ENCODE peak calls at places on chromosomes 2 and 18, in ten cellular contexts. R is choroid plexus epithelial cell, W is bronchial epithelial cell, E is A549, U is uterus, G is WERI-Rb-1, Z is OCI-LY7, Q is foreskin fibroblast, D is astrocyte of the spinal cord, X is lower lobe of right lung. H is an unnamed sample.

GRCh38 chr2:74242354-74243071 is 44.1 kb downstream of the MTHFD2 start:
- DNase-seq in R (no peak), U (no peak), D (no peak), G (no peak), W (no peak), E (no peak), Q (no peak), X (no peak), Z (no peak), H (no peak)

GRCh38 chr2:215878476-215879063 is 134.8 kb downstream of the MREG start:
- DNase-seq in X (no peak), W (peak), Q (no peak), Z (no peak), D (no peak), U (no peak), E (no peak), G (no peak), R (peak), H (no peak)

GRCh38 chr18:49055787-49056186 is 105.0 kb upstream of the SMAD7 start:
- DNase-seq in R (peak), U (peak), E (no peak), X (peak), Z (peak), D (peak), Q (peak), G (no peak), W (peak), H (no peak)

GRCh38 chr18:2104620-2105462 is 466.5 kb downstream of the METTL4 start:
- DNase-seq in G (peak), U (no peak), R (peak), X (peak), Q (peak), E (peak), Z (peak), W (peak), D (peak), H (peak)

GRCh38 chr18:45764000-45764686 is 40.2 kb downstream of the SLC14A1 start:
- DNase-seq in U (no peak), Z (no peak), R (no peak), G (no peak), Q (peak), W (peak), E (no peak), D (peak), X (no peak), H (no peak)

GRCh38 chr2:195613922-195614321 is 43.1 kb upstream of the SLC39A10 start:
- DNase-seq in U (no peak), D (peak), Z (no peak), G (no peak), R (peak), W (peak), X (no peak), Q (peak), E (peak), H (no peak)

GRCh38 chr2:12816379-12817306 is 99.9 kb downstream of the TRIB2 start:
- DNase-seq in Z (no peak), X (no peak), G (no peak), R (peak), Q (peak), W (peak), E (no peak), U (no peak), D (peak), H (no peak)

GRCh38 chr2:159903404-159904126 is 105.6 kb upstream of the CD302 start:
- DNase-seq in G (no peak), X (peak), Q (peak), Z (no peak), E (no peak), D (peak), W (peak), R (peak), U (peak), H (no peak)

GRCh38 chr2:20565623-20566236 is 85.2 kb downstream of the HS1BP3 start:
- DNase-seq in W (no peak), Z (no peak), Q (no peak), U (peak), G (no peak), E (no peak), D (no peak), X (no peak), R (no peak), H (no peak)

GRCh38 chr2:174145827-174146226 is 102.5 kb downstream of the OLA1 start:
- DNase-seq in W (peak), R (peak), Z (no peak), X (no peak), D (no peak), U (no peak), E (no peak), Q (no peak), G (no peak), H (no peak)
- TF ChIP-seq CTCF in W (no peak), R (peak), Z (peak), X (no peak), D (peak), U (no peak), E (peak), Q (no peak), G (peak), H (no peak)

GRCh38 chr2:97717618-97718005 is 4.2 kb downstream of the ZAP70 start:
- DNase-seq in X (no peak), W (no peak), R (no peak), Q (no peak), G (no peak), U (no peak), D (no peak), Z (no peak), E (no peak), H (peak)

GRCh38 chr2:97718051-97718882 is 4.9 kb downstream of the ZAP70 start:
- DNase-seq in Z (peak), E (no peak), G (no peak), Q (no peak), U (no peak), D (no peak), R (no peak), X (no peak), W (no peak), H (no peak)

GRCh38 chr2:97719362-97720155 is 6.2 kb downstream of the ZAP70 start:
- DNase-seq in X (no peak), Z (no peak), E (no peak), U (no peak), G (no peak), D (no peak), W (no peak), Q (no peak), R (no peak), H (no peak)

GRCh38 chr2:97720746-97721145 is 7.4 kb downstream of the ZAP70 start:
- DNase-seq in U (no peak), Q (no peak), G (no peak), Z (no peak), X (no peak), E (no peak), W (no peak), D (no peak), R (no peak), H (no peak)

GRCh38 chr2:97718942-97719341 is 5.6 kb downstream of the ZAP70 start:
- DNase-seq in E (no peak), Z (peak), Q (no peak), X (no peak), W (no peak), G (no peak), U (no peak), D (no peak), R (no peak), H (no peak)
- TF ChIP-seq CTCF in E (no peak), Z (no peak), Q (no peak), X (no peak), W (no peak), G (no peak), U (no peak), D (no peak), R (no peak), H (no peak)

DNA sequence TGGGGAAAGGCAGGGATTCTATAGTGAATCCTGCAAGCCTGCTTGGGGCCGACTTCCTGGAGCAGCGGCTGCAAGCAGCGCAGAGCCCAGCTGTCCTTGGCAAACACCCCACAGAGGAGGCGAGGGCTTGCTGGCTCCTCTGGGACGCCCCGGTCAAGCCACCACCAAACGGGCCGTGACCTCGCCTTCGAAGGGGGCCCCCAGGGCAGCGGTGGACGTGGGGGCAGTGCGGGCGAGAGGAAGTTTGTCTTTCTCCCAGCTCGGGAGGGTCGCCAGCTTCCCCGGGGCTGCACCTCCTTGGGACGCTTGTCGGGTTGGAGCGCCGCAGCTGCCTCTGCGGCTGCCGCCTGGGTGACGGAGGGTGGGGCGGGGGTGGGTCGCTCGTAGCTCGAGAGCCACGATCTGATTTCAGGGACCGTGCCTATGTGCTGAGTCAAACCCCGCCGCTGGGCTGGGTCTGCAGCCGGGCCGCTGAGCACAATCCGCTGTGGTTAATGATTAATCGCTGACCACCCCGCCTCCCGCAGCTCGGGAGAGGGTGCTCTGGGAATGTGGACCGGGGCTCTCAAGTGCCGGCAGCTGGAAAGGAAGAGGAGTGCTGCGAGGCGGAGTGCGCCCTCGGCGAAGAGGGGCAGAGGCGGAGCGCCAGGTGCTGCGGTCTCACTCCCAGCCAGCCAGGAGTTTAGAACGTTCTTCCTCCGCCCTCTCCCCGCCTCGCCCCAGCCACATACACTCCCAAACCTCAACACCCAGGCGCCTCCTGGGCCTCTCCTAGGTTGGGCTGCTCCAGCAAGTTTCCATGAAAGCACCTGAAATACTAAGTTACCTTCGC is at the start of gene GPR39:
- DNase-seq in E (peak), G (peak), R (peak), Q (peak), Z (no peak), W (peak), U (peak), D (peak), X (peak), H (peak)
- TF ChIP-seq CTCF in E (no peak), G (no peak), R (peak), Q (no peak), Z (no peak), W (no peak), U (no peak), D (no peak), X (no peak), H (no peak)

DNA sequence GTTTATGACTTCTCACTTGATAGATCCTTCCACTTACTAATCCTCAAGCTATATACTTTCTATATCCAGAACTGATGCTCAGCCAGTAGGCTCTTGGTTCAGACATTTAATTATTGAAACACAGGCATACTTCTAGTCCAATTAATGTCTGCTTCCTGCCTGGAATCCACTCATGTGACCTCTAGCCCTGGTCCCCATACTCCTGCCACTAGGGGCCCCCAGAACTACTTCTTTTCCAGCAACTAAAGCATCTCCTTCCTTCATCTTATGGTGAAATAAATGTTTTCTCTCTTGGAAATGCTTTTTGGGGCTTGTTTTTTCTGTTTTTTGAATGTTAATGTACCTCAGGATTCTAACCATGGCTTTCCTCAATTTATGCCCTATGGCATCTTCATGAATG is 527.6 kb downstream of the SATB2 start:
- DNase-seq in W (no peak), D (no peak), G (peak), X (no peak), Q (no peak), U (no peak), R (no peak), E (no peak), Z (peak), H (no peak)
- TF ChIP-seq CTCF in W (no peak), D (no peak), G (peak), X (no peak), Q (peak), U (no peak), R (no peak), E (no peak), Z (peak), H (no peak)

GRCh38 chr2:15725788-15726112 is 134.1 kb downstream of the DDX1 start:
- DNase-seq in G (no peak), Q (no peak), R (no peak), U (no peak), E (no peak), W (no peak), D (no peak), Z (no peak), X (no peak), H (no peak)
- TF ChIP-seq CTCF in G (no peak), Q (no peak), R (no peak), U (no peak), E (no peak), W (no peak), D (no peak), Z (no peak), X (no peak), H (no peak)

GRCh38 chr2:183250472-183250871 is 126.2 kb downstream of the NUP35 start:
- DNase-seq in E (no peak), X (no peak), U (no peak), R (no peak), Q (no peak), D (no peak), G (no peak), Z (no peak), W (peak), H (no peak)

GRCh38 chr2:183244300-183244849 is 120.1 kb downstream of the NUP35 start:
- DNase-seq in Z (no peak), G (no peak), W (no peak), U (no peak), R (peak), X (no peak), D (no peak), E (no peak), Q (no peak), H (peak)

GRCh38 chr2:183253441-183254130 is 129.3 kb downstream of the NUP35 start:
- DNase-seq in E (no peak), G (no peak), U (no peak), D (no peak), W (no peak), Q (no peak), Z (no peak), X (no peak), R (no peak), H (no peak)

GRCh38 chr2:183250061-183250460 is 125.8 kb downstream of the NUP35 start:
- DNase-seq in U (no peak), E (no peak), W (peak), Z (no peak), R (no peak), X (no peak), D (no peak), Q (no peak), G (no peak), H (no peak)

GRCh38 chr2:183248866-183249567 is 124.8 kb downstream of the NUP35 start:
- DNase-seq in W (peak), U (no peak), E (peak), R (peak), D (peak), Q (peak), X (no peak), Z (peak), G (no peak), H (no peak)
- TF ChIP-seq CTCF in W (peak), U (peak), E (peak), R (peak), D (peak), Q (peak), X (peak), Z (peak), G (no peak), H (peak)